ENCODE peak calls at places on chromosomes 7 and 10, in ten cellular contexts. B, Z, Q, I, A, K, M, X, J and L are unnamed samples.
A peak's percentile ranks its signal among the peaks of the same experiment; 100 is the strongest.

GRCh38 chr10:60913657-60914056 is 30.3 kb downstream of the RHOBTB1 start:
- DNase-seq in M (no peak), A (no peak), X (no peak), Q (no peak), I (no peak), K (no peak), B (no peak), J (no peak), Z (no peak), L (no peak)

GRCh38 chr7:27110977-27111752 is 8.7 kb upstream of the HOXA2 start:
- DNase-seq in I (no peak), M (no peak), K (no peak), B (no peak), Q (no peak), Z (no peak), A (peak; percentile 92), J (no peak), X (no peak), L (no peak)

GRCh38 chr7:25759281-25759680 is 392.7 kb upstream of the NFE2L3 start:
- DNase-seq in X (no peak), M (no peak), K (no peak), A (no peak), Z (no peak), J (no peak), Q (no peak), I (no peak), B (no peak), L (no peak)

GRCh38 chr10:7233259-7233991 is 177.4 kb downstream of the SFMBT2 start:
- DNase-seq in B (no peak), Z (no peak), Q (no peak), I (no peak), K (no peak), M (no peak), X (no peak), J (peak; percentile 92), A (peak; percentile 33), L (no peak)

GRCh38 chr10:120221873-120222485 is 235.0 kb upstream of the PLPP4 start:
- DNase-seq in Q (no peak), I (peak; percentile 12), A (peak; percentile 62), B (peak; percentile 39), M (no peak), Z (peak; percentile 36), K (no peak), J (no peak), X (no peak), L (no peak)

GRCh38 chr10:92121686-92122492 is 169.0 kb downstream of the CPEB3 start:
- DNase-seq in X (no peak), Q (no peak), J (no peak), K (no peak), A (no peak), B (no peak), Z (no peak), M (no peak), I (no peak), L (no peak)

GRCh38 chr10:33653584-33654367 is 319.3 kb upstream of the NRP1 start:
- DNase-seq in K (no peak), Q (no peak), M (no peak), B (no peak), X (no peak), I (no peak), A (peak; percentile 73), Z (no peak), J (no peak), L (no peak)

GRCh38 chr10:43201545-43202131 is 63.4 kb downstream of the CSGALNACT2 start:
- DNase-seq in I (no peak), B (peak; percentile 13), A (no peak), J (peak; percentile 16), Z (no peak), K (no peak), Q (no peak), M (no peak), X (no peak), L (no peak)

GRCh38 chr10:80664071-80664680 is 126.5 kb downstream of the SH2D4B start:
- DNase-seq in M (peak; percentile 55), B (peak; percentile 58), X (peak; percentile 92), Q (peak; percentile 11), J (peak; percentile 71), A (peak; percentile 55), Z (peak; percentile 16), I (peak; percentile 30), K (peak; percentile 5), L (peak; percentile 85)

GRCh38 chr10:58951750-58952149 is 224.7 kb upstream of the PHYHIPL start:
- DNase-seq in M (no peak), A (peak; percentile 57), B (no peak), Z (peak; percentile 5), K (no peak), Q (no peak), J (no peak), X (no peak), I (no peak), L (no peak)

GRCh38 chr7:114519215-114519614 is 104.6 kb downstream of the FOXP2 start:
- DNase-seq in I (no peak), Z (no peak), J (no peak), X (no peak), K (no peak), B (no peak), A (no peak), M (no peak), Q (no peak), L (no peak)

GRCh38 chr7:22730921-22731654 is 4.1 kb downstream of the IL6 start:
- DNase-seq in Q (no peak), K (no peak), Z (no peak), J (no peak), X (no peak), I (no peak), M (no peak), A (peak; percentile 99), B (no peak), L (no peak)

GRCh38 chr7:30977896-30978564 is 14.3 kb downstream of the GHRHR start:
- DNase-seq in B (peak; percentile 47), K (peak; percentile 34), M (no peak), X (no peak), A (peak; percentile 50), Q (peak; percentile 8), Z (no peak), I (no peak), J (no peak), L (peak; percentile 45)